ENCODE peak calls at places on chromosomes 12 and 14, in ten cellular contexts. S is fibroblast of the aortic adventitia; O is AG09309; L is bronchial epithelial cell; X is glutamatergic neuron; M is astrocyte of the spinal cord; F is foreskin fibroblast; D is prostate gland; V is GM10248; N is CD8-positive, alpha-beta T cell. Y is an unnamed sample.

GRCh38 chr12:56645201-56645716 is 525 bp downstream of the ATP5F1B start:
- DNase-seq in N (no peak), L (no peak), M (peak), D (no peak), S (no peak), X (peak), V (no peak), O (no peak), F (no peak), Y (no peak)

GRCh38 chr12:91985002-91985767 is 160.5 kb downstream of the BTG1 start:
- DNase-seq in V (no peak), O (peak), X (no peak), M (peak), D (no peak), N (no peak), L (no peak), F (peak), S (peak), Y (no peak)

GRCh38 chr14:92577321-92577742 is 63.8 kb downstream of the RIN3 start:
- DNase-seq in V (peak), D (no peak), S (no peak), L (no peak), X (no peak), M (no peak), O (no peak), F (no peak), N (no peak), Y (no peak)

GRCh38 chr12:116712458-116713303 is 25.2 kb downstream of the SPRING1 start:
- DNase-seq in N (no peak), V (no peak), L (peak), F (no peak), O (no peak), X (no peak), M (no peak), D (peak), S (no peak), Y (peak)

GRCh38 chr14:76827696-76828301 is 1.6 kb downstream of the LRRC74A start:
- DNase-seq in V (no peak), D (no peak), X (no peak), M (no peak), F (no peak), N (no peak), L (no peak), S (peak), O (no peak), Y (no peak)

GRCh38 chr14:73339846-73340565 is 102.7 kb downstream of the PAPLN start:
- DNase-seq in L (no peak), V (no peak), D (no peak), N (no peak), F (no peak), X (peak), S (no peak), O (no peak), M (no peak), Y (no peak)

GRCh38 chr14:61502459-61503093 is 181.2 kb downstream of the PRKCH start:
- DNase-seq in D (no peak), M (no peak), N (no peak), X (no peak), V (no peak), S (no peak), O (no peak), F (no peak), L (peak), Y (peak)

GRCh38 chr14:67497216-67497615 is 8.7 kb upstream of the TMEM229B start:
- DNase-seq in N (no peak), S (no peak), F (no peak), D (no peak), O (no peak), V (no peak), L (no peak), X (no peak), M (no peak), Y (no peak)

GRCh38 chr12:100234591-100235304 is 32.1 kb downstream of the DEPDC4 start:
- DNase-seq in X (no peak), M (peak), O (peak), V (peak), S (peak), L (peak), F (peak), N (no peak), D (peak), Y (no peak)

GRCh38 chr12:1662761-1663439 is 28.0 kb upstream of the ADIPOR2 start:
- DNase-seq in L (peak), X (peak), S (no peak), F (peak), M (peak), D (peak), O (no peak), V (peak), N (no peak), Y (peak)
- TF ChIP-seq CTCF in L (peak), X (peak), S (peak), F (peak), M (peak), D (peak), O (no peak), V (peak), N (no peak), Y (peak)

DNA sequence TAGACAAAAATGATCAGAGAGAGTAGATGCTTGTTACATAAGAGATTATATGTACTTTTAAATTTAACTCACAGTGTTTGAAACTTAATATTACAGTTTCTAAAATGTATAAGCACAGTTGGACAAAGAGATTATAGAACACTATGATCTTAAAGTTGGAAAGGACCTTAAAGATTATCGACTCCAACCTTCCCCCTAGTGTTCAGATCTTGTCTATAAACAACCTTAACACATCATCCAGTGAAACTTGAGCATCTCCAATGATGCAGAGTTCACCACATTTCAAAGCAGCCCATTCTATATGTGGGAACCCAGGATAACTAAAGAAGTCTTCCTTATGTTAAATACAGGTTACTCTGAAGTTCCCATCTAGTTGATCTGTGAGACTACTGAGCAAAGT is 480.8 kb downstream of the RMST start:
- DNase-seq in X (no peak), D (no peak), N (no peak), F (no peak), L (peak), S (no peak), O (no peak), M (no peak), V (no peak), Y (no peak)
- TF ChIP-seq CTCF in X (no peak), D (no peak), N (no peak), F (peak), L (no peak), S (no peak), O (no peak), M (no peak), V (no peak), Y (peak)

GRCh38 chr12:102526701-102527100 is 46.3 kb upstream of the IGF1 start:
- DNase-seq in M (no peak), D (no peak), O (no peak), S (peak), F (no peak), X (no peak), V (no peak), N (no peak), L (no peak), Y (no peak)

GRCh38 chr12:102527256-102527720 is 46.9 kb upstream of the IGF1 start:
- DNase-seq in O (peak), S (peak), V (no peak), L (peak), M (no peak), N (no peak), X (no peak), F (no peak), D (no peak), Y (no peak)

GRCh38 chr12:102518871-102519270 is 38.5 kb upstream of the IGF1 start:
- DNase-seq in N (no peak), O (no peak), D (no peak), V (no peak), M (no peak), X (no peak), F (no peak), S (no peak), L (no peak), Y (no peak)

GRCh38 chr12:102521662-102522277 is 41.4 kb upstream of the IGF1 start:
- DNase-seq in L (no peak), D (no peak), M (no peak), N (no peak), F (no peak), X (no peak), V (no peak), O (no peak), S (no peak), Y (no peak)

GRCh38 chr12:102522768-102523167 is 42.4 kb upstream of the IGF1 start:
- DNase-seq in S (no peak), N (no peak), M (no peak), X (no peak), D (no peak), V (no peak), F (no peak), O (no peak), L (no peak), Y (no peak)
- TF ChIP-seq CTCF in S (no peak), N (no peak), M (no peak), X (no peak), D (no peak), V (no peak), F (no peak), O (no peak), L (no peak), Y (no peak)

GRCh38 chr14:93953739-93954515 is 22.4 kb downstream of the ASB2 start:
- DNase-seq in M (no peak), N (no peak), X (no peak), L (no peak), O (no peak), F (no peak), D (no peak), V (no peak), S (no peak), Y (no peak)

GRCh38 chr14:93952829-93953228 is 23.5 kb downstream of the ASB2 start:
- DNase-seq in V (no peak), M (no peak), S (no peak), F (no peak), N (no peak), D (no peak), X (no peak), L (no peak), O (no peak), Y (no peak)

GRCh38 chr14:93951798-93952540 is 24.4 kb downstream of the ASB2 start:
- DNase-seq in V (no peak), S (no peak), X (no peak), M (peak), N (no peak), O (no peak), D (no peak), F (no peak), L (no peak), Y (no peak)

GRCh38 chr14:93954516-93954830 is 21.9 kb downstream of the ASB2 start:
- DNase-seq in N (no peak), D (no peak), S (no peak), L (no peak), V (no peak), O (no peak), F (no peak), X (no peak), M (no peak), Y (no peak)

GRCh38 chr14:93953263-93953662 is 23.1 kb downstream of the ASB2 start:
- DNase-seq in D (no peak), N (no peak), V (no peak), O (no peak), M (no peak), F (no peak), S (no peak), X (no peak), L (no peak), Y (no peak)
- TF ChIP-seq CTCF in D (no peak), N (no peak), V (peak), O (no peak), M (no peak), F (no peak), S (no peak), X (no peak), L (no peak), Y (no peak)

GRCh38 chr14:101843665-101844064 is 82.2 kb downstream of the PPP2R5C start:
- DNase-seq in M (no peak), O (no peak), D (no peak), V (peak), F (no peak), X (no peak), L (no peak), N (peak), S (no peak), Y (no peak)
- TF ChIP-seq CTCF in M (peak), O (peak), D (no peak), V (peak), F (peak), X (peak), L (no peak), N (peak), S (peak), Y (peak)

GRCh38 chr14:105878554-105878953 is 352.2 kb downstream of the TMEM121 start:
- DNase-seq in N (no peak), X (no peak), L (no peak), S (no peak), F (no peak), V (no peak), O (no peak), D (no peak), M (no peak), Y (no peak)
- TF ChIP-seq CTCF in N (no peak), X (no peak), L (no peak), S (no peak), F (no peak), V (no peak), O (no peak), D (no peak), M (no peak), Y (no peak)

DNA sequence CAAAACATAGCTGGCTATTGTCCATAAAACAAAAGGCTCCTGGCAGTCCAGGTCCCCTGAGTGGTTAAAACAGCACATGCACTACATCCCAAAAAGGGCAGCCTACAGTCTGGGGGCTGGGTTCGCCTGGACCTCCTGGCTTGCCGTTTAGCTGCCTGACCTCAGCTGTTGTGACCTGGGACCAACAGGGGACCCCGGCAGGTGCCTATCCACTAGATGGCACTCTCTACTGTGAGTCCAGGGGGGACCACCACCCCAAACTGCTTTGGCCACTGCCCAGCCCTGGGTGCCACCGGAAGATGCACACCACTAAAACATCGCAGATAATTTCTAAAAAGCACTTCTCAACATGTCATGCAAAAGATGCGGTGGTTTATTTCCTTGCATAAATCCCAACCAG is 2.9 kb upstream of the RTL1 start:
- DNase-seq in F (no peak), D (no peak), N (no peak), M (no peak), X (peak), L (no peak), O (no peak), V (peak), S (no peak), Y (no peak)
- TF ChIP-seq CTCF in F (no peak), D (no peak), N (no peak), M (peak), X (no peak), L (peak), O (no peak), V (no peak), S (no peak), Y (peak)

GRCh38 chr12:67391034-67391433 is 121.9 kb downstream of the CAND1 start:
- DNase-seq in N (no peak), D (no peak), V (no peak), F (no peak), X (no peak), M (no peak), O (no peak), L (no peak), S (no peak), Y (no peak)
- TF ChIP-seq CTCF in N (no peak), D (no peak), V (no peak), F (no peak), X (no peak), M (no peak), O (no peak), L (no peak), S (no peak), Y (no peak)